ENCODE peak calls at places on chromosomes 16 and 17, in four cellular contexts. F is AG10803, G is choroid plexus epithelial cell, W is GM06990. E is an unnamed sample.

GRCh38 chr16:12976936-12977335 is 75.5 kb downstream of the SHISA9 start:
- DNase-seq in F (no peak), G (no peak), W (no peak), E (no peak)

GRCh38 chr17:8674344-8675305 is 44.1 kb upstream of the MYH10 start:
- DNase-seq in F (peak), G (no peak), W (no peak), E (peak)

GRCh38 chr16:19850131-19850817 is 34.4 kb downstream of the GPRC5B start:
- DNase-seq in F (no peak), G (no peak), W (no peak), E (no peak)

GRCh38 chr17:76716146-76716833 is 5.5 kb upstream of the MXRA7 start:
- DNase-seq in F (peak), G (peak), W (no peak), E (peak)

GRCh38 chr16:1825864-1826690 is 548 bp downstream of the HAGH start:
- DNase-seq in F (peak), G (no peak), W (peak), E (peak)

GRCh38 chr16:28166394-28167208 is 45.2 kb downstream of the XPO6 start:
- DNase-seq in F (no peak), G (peak), W (no peak), E (no peak)

GRCh38 chr17:80035937-80036714 is at the start of gene CCDC40:
- DNase-seq in F (peak), G (peak), W (peak), E (peak)

GRCh38 chr16:82857693-82858337 is 231.0 kb downstream of the CDH13 start:
- DNase-seq in F (no peak), G (no peak), W (no peak), E (no peak)

GRCh38 chr16:29029168-29029994 is 44.5 kb downstream of the LAT start:
- DNase-seq in F (peak), G (peak), W (peak), E (peak)

GRCh38 chr17:18143044-18143936 is 34.7 kb downstream of the MYO15A start:
- DNase-seq in F (no peak), G (peak), W (no peak), E (peak)

GRCh38 chr17:17118399-17118798 is 76.1 kb downstream of the MPRIP start:
- DNase-seq in F (no peak), G (no peak), W (no peak), E (no peak)

GRCh38 chr17:62075308-62075815 is 10.3 kb upstream of the MED13 start:
- DNase-seq in F (no peak), G (peak), W (no peak), E (peak)

GRCh38 chr16:25235991-25236390 is 19.2 kb downstream of the AQP8 start:
- DNase-seq in F (peak), G (peak), W (no peak), E (no peak)

GRCh38 chr17:74987909-74988711 is 678 bp downstream of the CDR2L start:
- DNase-seq in F (peak), G (peak), W (no peak), E (peak)
- TF ChIP-seq CTCF in F (peak), G (peak), W (no peak), E (peak)

GRCh38 chr16:88421871-88422433 is 31.1 kb upstream of the ZFPM1 start:
- DNase-seq in F (no peak), G (no peak), W (no peak), E (no peak)
- H3K4me3 ChIP-seq in F (no peak), G (no peak), W (no peak), E (no peak)

GRCh38 chr17:47279062-47279801 is 25.6 kb downstream of the ITGB3 start:
- DNase-seq in F (peak), G (peak), W (peak), E (peak)
- TF ChIP-seq CTCF in F (peak), G (peak), W (no peak), E (peak)

GRCh38 chr17:51057534-51057933 is 63.1 kb downstream of the SPAG9 start:
- DNase-seq in F (no peak), G (no peak), W (no peak), E (no peak)
- H3K4me3 ChIP-seq in F (no peak), G (no peak), W (no peak), E (no peak)

GRCh38 chr17:9935408-9935807 is 30.3 kb upstream of the RCVRN start:
- DNase-seq in F (peak), G (no peak), W (no peak), E (peak)

GRCh38 chr17:9937901-9938300 is 32.8 kb upstream of the RCVRN start:
- DNase-seq in F (peak), G (no peak), W (no peak), E (peak)

GRCh38 chr17:9934354-9934753 is 29.3 kb upstream of the RCVRN start:
- DNase-seq in F (no peak), G (no peak), W (no peak), E (no peak)

GRCh38 chr17:9937164-9937835 is 32.2 kb upstream of the RCVRN start:
- DNase-seq in F (peak), G (peak), W (no peak), E (peak)

GRCh38 chr17:9936075-9936474 is 31.0 kb upstream of the RCVRN start:
- DNase-seq in F (no peak), G (no peak), W (no peak), E (no peak)
- TF ChIP-seq CTCF in F (no peak), G (no peak), W (no peak), E (no peak)

GRCh38 chr17:31310877-31311276 is 3.0 kb downstream of the EVI2B start:
- DNase-seq in F (no peak), G (no peak), W (peak), E (no peak)
- H3K4me3 ChIP-seq in F (no peak), G (no peak), W (peak), E (no peak)

GRCh38 chr17:2090804-2091534 is 36.1 kb downstream of the HIC1 start:
- DNase-seq in F (peak), G (peak), W (no peak), E (peak)
- TF ChIP-seq CTCF in F (peak), G (peak), W (no peak), E (peak)

GRCh38 chr17:2949469-2950044 is 113.8 kb downstream of the OR1D5 start:
- DNase-seq in F (peak), G (no peak), W (no peak), E (peak)

GRCh38 chr17:2948721-2949468 is 114.5 kb downstream of the OR1D5 start:
- DNase-seq in F (no peak), G (no peak), W (no peak), E (no peak)

GRCh38 chr17:2954898-2955445 is 108.4 kb downstream of the OR1D5 start:
- DNase-seq in F (peak), G (peak), W (no peak), E (peak)

GRCh38 chr17:2950846-2951245 is 112.6 kb downstream of the OR1D5 start:
- DNase-seq in F (no peak), G (no peak), W (no peak), E (no peak)

DNA sequence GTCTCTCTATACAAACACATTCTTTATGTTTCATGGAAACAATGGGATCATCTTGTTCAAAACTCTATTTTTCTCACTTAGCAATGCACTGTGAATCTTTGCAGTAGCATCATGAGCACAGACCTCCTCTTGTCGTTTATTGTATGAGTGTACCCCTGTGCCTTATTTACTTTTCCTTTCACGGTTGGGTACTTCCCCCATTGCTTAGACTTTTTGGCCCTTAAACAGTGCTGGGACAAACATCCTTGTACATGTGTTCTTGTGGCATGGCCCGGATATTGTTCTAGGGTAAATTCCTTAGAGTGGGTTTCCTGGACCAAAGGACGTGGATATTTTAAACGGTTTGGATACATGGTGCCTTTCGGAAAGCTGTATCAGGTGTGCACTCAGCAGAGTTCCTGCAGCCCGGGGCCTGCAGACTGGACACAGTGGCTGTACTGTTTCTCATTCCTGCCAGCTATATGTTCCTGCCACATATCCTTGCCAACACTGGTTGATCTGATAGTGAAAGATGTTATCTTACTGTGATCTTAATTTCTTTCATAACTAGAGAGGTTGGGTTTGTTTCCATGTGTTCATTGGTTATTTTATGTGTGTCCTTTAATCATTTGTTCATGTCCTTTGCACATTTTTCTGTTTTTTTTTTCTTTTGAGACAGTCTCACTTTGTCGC is 111.1 kb downstream of the OR1D5 start:
- DNase-seq in F (no peak), G (no peak), W (no peak), E (no peak)
- H3K4me3 ChIP-seq in F (no peak), G (no peak), W (no peak), E (no peak)